ENCODE peak calls at places on chromosomes 11 and 22, in six cellular contexts. Z, D, N, R, F and C are unnamed samples.

GRCh38 chr11:117554601-117555333 is 227.1 kb downstream of the CEP164 start:
- DNase-seq in N (no peak), F (no peak), R (no peak), D (no peak), Z (no peak), C (no peak)

GRCh38 chr22:22469527-22469926 is 39.0 kb downstream of the ZNF280B start:
- DNase-seq in F (no peak), N (no peak), R (no peak), D (no peak), Z (no peak), C (no peak)

GRCh38 chr11:112539741-112540140 is 279.1 kb upstream of the PLET1 start:
- DNase-seq in F (no peak), N (no peak), D (no peak), R (no peak), Z (no peak), C (no peak)

GRCh38 chr11:62400760-62401159 is 18.1 kb upstream of the SCGB1A1 start:
- DNase-seq in N (no peak), R (peak), D (peak), Z (peak), F (peak), C (peak)

GRCh38 chr22:37634505-37635002 is 4.9 kb upstream of the SH3BP1 start:
- DNase-seq in R (peak), F (no peak), Z (no peak), N (peak), D (no peak), C (no peak)

GRCh38 chr11:33695051-33695566 is 5.5 kb downstream of the C11orf91 start:
- DNase-seq in D (no peak), Z (no peak), F (no peak), N (no peak), R (no peak), C (no peak)

GRCh38 chr22:46195487-46196165 is 45.3 kb downstream of the PPARA start:
- DNase-seq in R (no peak), F (no peak), Z (peak), N (no peak), D (no peak), C (peak)

GRCh38 chr11:83778598-83778997 is 492.4 kb upstream of the CCDC90B start:
- DNase-seq in D (no peak), N (no peak), Z (no peak), F (peak), R (no peak), C (peak)

GRCh38 chr11:117230286-117230961 is 1.4 kb downstream of the PCSK7 start:
- DNase-seq in F (peak), N (no peak), D (no peak), R (peak), Z (peak), C (no peak)

GRCh38 chr11:46183819-46184218 is 62.6 kb upstream of the PHF21A start:
- DNase-seq in N (no peak), F (peak), D (peak), Z (peak), R (peak), C (peak)

GRCh38 chr11:100639140-100639539 is 47.9 kb upstream of the ARHGAP42 start:
- DNase-seq in D (peak), N (no peak), Z (peak), F (no peak), R (no peak), C (peak)

GRCh38 chr22:31160328-31160978 is 471 bp downstream of the RNF185 start:
- DNase-seq in F (peak), D (peak), R (peak), Z (peak), N (no peak), C (peak)

GRCh38 chr22:35230839-35231584 is 26.3 kb upstream of the HMGXB4 start:
- DNase-seq in Z (no peak), R (no peak), N (no peak), F (no peak), D (no peak), C (no peak)

GRCh38 chr11:124863137-124863825 is 2.0 kb upstream of the ROBO3 start:
- DNase-seq in Z (peak), R (peak), N (peak), D (peak), F (peak), C (peak)

GRCh38 chr11:117217141-117217609 is 14.7 kb downstream of the PCSK7 start:
- DNase-seq in F (no peak), Z (peak), N (no peak), D (peak), R (peak), C (peak)

GRCh38 chr22:38965614-38966378 is 8.4 kb downstream of the APOBEC3A start:
- DNase-seq in F (no peak), N (no peak), Z (no peak), R (no peak), D (no peak), C (no peak)

GRCh38 chr22:38968801-38969200 is 11.4 kb downstream of the APOBEC3A start:
- DNase-seq in R (no peak), F (no peak), Z (no peak), D (no peak), N (no peak), C (no peak)

GRCh38 chr22:38966942-38967341 is 9.5 kb downstream of the APOBEC3A start:
- DNase-seq in F (no peak), N (no peak), D (no peak), Z (no peak), R (no peak), C (no peak)

GRCh38 chr22:38966379-38966700 is 8.9 kb downstream of the APOBEC3A start:
- DNase-seq in R (no peak), D (no peak), F (no peak), N (no peak), Z (no peak), C (no peak)

DNA sequence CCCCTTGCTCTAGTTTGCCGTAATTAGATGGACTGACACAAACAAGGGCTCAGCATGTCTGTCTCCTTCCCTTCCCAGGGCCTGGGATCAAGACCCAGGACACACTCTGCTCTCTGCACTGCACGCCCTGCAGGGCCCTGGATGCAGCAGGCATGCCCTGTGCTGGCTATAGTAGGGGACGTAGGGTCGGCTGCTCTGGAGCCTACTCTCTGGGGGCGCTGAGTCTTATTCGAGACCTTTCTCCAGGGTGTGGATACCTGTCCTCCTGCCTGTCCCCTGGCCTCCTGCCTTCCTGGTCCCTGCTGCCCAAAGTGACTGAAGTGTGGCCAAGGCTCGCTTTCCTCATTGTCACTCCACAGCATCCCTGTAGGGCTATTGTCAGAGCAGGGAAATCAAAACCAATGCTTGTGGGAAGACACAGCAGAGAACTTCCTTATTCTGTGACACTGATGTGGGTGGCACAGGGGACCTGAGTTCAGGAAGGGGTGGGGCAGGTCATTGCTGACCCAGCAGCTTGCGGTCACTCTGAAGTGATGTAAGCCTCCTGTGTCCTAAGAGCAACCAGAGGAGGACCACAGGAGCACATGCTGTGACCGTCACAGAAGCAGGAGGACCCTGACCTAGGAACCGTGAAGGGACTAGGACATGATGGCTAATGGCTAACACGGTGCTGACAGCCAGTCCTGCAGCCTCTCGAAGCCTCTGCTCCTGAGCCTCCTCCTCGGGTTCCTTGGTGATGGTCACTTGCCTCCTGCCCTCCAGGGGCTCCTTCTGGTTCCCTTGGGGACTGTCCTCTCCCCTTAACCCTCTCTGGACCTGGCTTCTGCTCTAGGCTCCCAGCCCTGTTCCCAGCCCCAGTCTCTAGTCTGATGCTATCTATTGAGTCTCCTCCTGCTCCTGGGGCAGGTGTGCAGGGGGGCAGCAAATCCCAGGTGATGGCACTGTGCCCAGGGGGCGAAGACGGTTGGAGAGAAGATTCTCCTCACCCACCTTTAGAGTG is 10.3 kb downstream of the APOBEC3A start:
- DNase-seq in N (no peak), D (no peak), Z (no peak), R (no peak), F (no peak), C (no peak)
- H3K4me2 ChIP-seq in N (no peak), D (no peak), Z (no peak), R (no peak), F (no peak), C (no peak)

GRCh38 chr22:39598017-39598965 is 27.7 kb downstream of the CACNA1I start:
- DNase-seq in N (peak), Z (no peak), F (peak), R (peak), D (peak), C (no peak)
- H3K4me2 ChIP-seq in N (peak), Z (no peak), F (no peak), R (no peak), D (no peak), C (no peak)

GRCh38 chr11:86134580-86135318 is 65.9 kb upstream of the PICALM start:
- DNase-seq in D (no peak), R (no peak), Z (no peak), F (no peak), N (no peak), C (no peak)
- H3K4me2 ChIP-seq in D (no peak), R (no peak), Z (no peak), F (no peak), N (no peak), C (no peak)

GRCh38 chr11:64230209-64230984 is at the start of gene DNAJC4:
- DNase-seq in R (peak), D (peak), F (peak), Z (peak), N (peak), C (peak)

GRCh38 chr11:64231536-64231935 is 1.2 kb downstream of the DNAJC4 start:
- DNase-seq in R (no peak), Z (no peak), F (no peak), N (no peak), D (no peak), C (no peak)

GRCh38 chr11:64230985-64231365 is 627 bp downstream of the DNAJC4 start:
- DNase-seq in N (no peak), D (no peak), Z (no peak), R (no peak), F (no peak), C (no peak)

GRCh38 chr11:64233913-64234839 is at the start of gene VEGFB:
- DNase-seq in Z (peak), R (peak), D (peak), N (peak), F (peak), C (peak)

GRCh38 chr11:64232182-64233018 is 2.0 kb upstream of the VEGFB start:
- DNase-seq in D (no peak), F (no peak), R (no peak), Z (no peak), N (no peak), C (no peak)
- H3K4me2 ChIP-seq in D (no peak), F (no peak), R (no peak), Z (no peak), N (no peak), C (no peak)

DNA sequence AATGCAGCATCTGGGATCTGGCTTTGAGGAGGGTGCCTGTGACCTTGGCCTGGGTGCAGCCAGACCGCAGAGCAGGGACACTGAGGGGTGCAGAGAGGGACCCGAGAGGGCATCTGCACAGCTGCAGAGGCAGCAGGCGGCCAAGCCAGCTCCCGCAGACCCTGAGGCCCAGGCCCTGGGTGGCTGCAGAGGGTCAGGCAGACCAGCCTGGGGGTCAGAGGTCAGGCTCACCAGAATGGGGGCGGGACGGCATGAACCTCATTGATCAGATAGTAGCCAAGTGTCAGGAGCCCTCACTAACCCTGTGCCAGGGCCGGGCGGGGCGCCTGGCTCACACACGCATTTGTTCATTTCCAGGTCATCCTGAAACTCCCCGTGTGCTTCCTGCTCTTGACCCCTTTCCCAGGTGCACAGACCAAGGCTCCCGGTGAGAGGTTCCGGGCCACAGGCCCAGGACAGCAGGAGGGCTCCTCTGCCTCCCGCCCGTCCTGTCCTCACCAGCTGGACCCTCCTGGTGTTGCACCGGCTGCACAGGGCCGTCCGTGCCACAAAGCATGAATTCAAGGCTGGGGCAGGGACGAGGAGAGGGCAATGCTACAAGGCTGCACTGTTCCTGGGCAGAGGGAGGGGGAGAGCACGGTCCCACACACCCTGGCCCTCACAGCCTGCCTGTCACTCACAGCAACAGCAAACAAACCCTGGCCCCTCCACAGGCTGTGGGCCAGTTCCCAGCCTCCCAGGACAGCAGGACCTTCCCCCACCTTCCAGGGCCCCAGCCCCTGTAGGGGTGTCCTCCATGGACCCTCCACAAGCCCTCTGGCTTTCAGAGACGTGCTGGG is 3.3 kb downstream of the RTN4R start:
- DNase-seq in F (no peak), R (no peak), N (no peak), Z (no peak), D (no peak), C (no peak)
- H3K4me2 ChIP-seq in F (no peak), R (no peak), N (no peak), Z (no peak), D (no peak), C (no peak)

GRCh38 chr11:27416568-27417176 is 53.7 kb upstream of the CCDC34 start:
- DNase-seq in Z (no peak), F (no peak), N (no peak), D (no peak), R (no peak), C (no peak)
- H3K4me2 ChIP-seq in Z (no peak), F (no peak), N (peak), D (no peak), R (no peak), C (no peak)